ENCODE peak calls at places on chromosome 3, in four cellular contexts. T is CD8-positive, alpha-beta T cell; W is choroid plexus epithelial cell; N is Peyer's patch. S is an unnamed sample.

GRCh38 chr3:146080578-146080977 is 80.4 kb downstream of the PLOD2 start:
- DNase-seq in T (no peak), W (no peak), N (no peak), S (no peak)

GRCh38 chr3:46286936-46287335 is 44.7 kb downstream of the CCR3 start:
- DNase-seq in T (no peak), W (no peak), N (no peak), S (no peak)

GRCh38 chr3:127440384-127440783 is 150.1 kb downstream of the TPRA1 start:
- DNase-seq in T (no peak), W (no peak), N (no peak), S (no peak)

GRCh38 chr3:45132568-45133211 is 13.5 kb downstream of the CDCP1 start:
- DNase-seq in T (no peak), W (no peak), N (no peak), S (no peak)

GRCh38 chr3:155782390-155782953 is 23.6 kb downstream of the C3orf33 start:
- DNase-seq in T (no peak), W (no peak), N (no peak), S (no peak)

GRCh38 chr3:10182950-10183349 is 18.2 kb downstream of the IRAK2 start:
- DNase-seq in T (no peak), W (no peak), N (no peak), S (no peak)

GRCh38 chr3:134757549-134758069 is 37.5 kb upstream of the EPHB1 start:
- DNase-seq in T (no peak), W (no peak), N (no peak), S (no peak)

GRCh38 chr3:58041182-58041825 is 33.1 kb downstream of the FLNB start:
- DNase-seq in T (no peak), W (peak; percentile 62), N (no peak), S (no peak)

GRCh38 chr3:42502429-42503250 is at the start of gene VIPR1:
- DNase-seq in T (peak; percentile 90), W (peak; percentile 19), N (peak; percentile 97), S (peak; percentile 90)

GRCh38 chr3:12405432-12406272 is 78.6 kb upstream of the TSEN2 start:
- DNase-seq in T (no peak), W (peak; percentile 98), N (peak; percentile 86), S (peak; percentile 86)

GRCh38 chr3:175748087-175748732 is 889.1 kb downstream of the NAALADL2 start:
- DNase-seq in T (no peak), W (peak; percentile 13), N (no peak), S (no peak)

GRCh38 chr3:52447512-52448355 is 2.8 kb upstream of the SEMA3G start:
- DNase-seq in T (no peak), W (no peak), N (no peak), S (no peak)

GRCh38 chr3:16849240-16849639 is 35.5 kb upstream of the PLCL2 start:
- DNase-seq in T (peak; percentile 44), W (peak; percentile 62), N (peak; percentile 59), S (peak; percentile 67)

GRCh38 chr3:98329392-98330124 is 24.1 kb upstream of the OR5K4 start:
- DNase-seq in T (peak; percentile 14), W (peak; percentile 75), N (no peak), S (no peak)

GRCh38 chr3:32118215-32118614 is 11.8 kb downstream of the GPD1L start:
- DNase-seq in T (no peak), W (no peak), N (no peak), S (no peak)

GRCh38 chr3:64824281-64824980 is 136.6 kb upstream of the ADAMTS9 start:
- DNase-seq in T (no peak), W (peak; percentile 83), N (no peak), S (no peak)

GRCh38 chr3:69282191-69282590 is 103.7 kb downstream of the FRMD4B start:
- DNase-seq in T (peak; percentile 29), W (no peak), N (no peak), S (no peak)

GRCh38 chr3:185103359-185104127 is 49.3 kb downstream of the C3orf70 start:
- DNase-seq in T (no peak), W (no peak), N (no peak), S (no peak)

GRCh38 chr3:45092132-45093031 is 53.8 kb downstream of the CDCP1 start:
- DNase-seq in T (no peak), W (peak; percentile 91), N (peak; percentile 65), S (no peak)

GRCh38 chr3:121545564-121546455 is at the start of gene POLQ:
- DNase-seq in T (peak; percentile 78), W (peak; percentile 98), N (peak; percentile 88), S (peak; percentile 94)

GRCh38 chr3:15768421-15769255 is 29.1 kb downstream of the ANKRD28 start:
- DNase-seq in T (no peak), W (peak; percentile 97), N (no peak), S (peak; percentile 47)

GRCh38 chr3:55570361-55570760 is 83.3 kb upstream of the WNT5A start:
- DNase-seq in T (no peak), W (peak; percentile 53), N (no peak), S (no peak)

GRCh38 chr3:54891540-54891897 is 36.3 kb downstream of the LRTM1 start:
- DNase-seq in T (no peak), W (peak; percentile 98), N (peak; percentile 71), S (peak; percentile 73)

GRCh38 chr3:148366743-148367410 is 330.8 kb upstream of the AGTR1 start:
- DNase-seq in T (no peak), W (peak; percentile 62), N (no peak), S (no peak)

GRCh38 chr3:78613366-78614008 is 1154.3 kb downstream of the ROBO1 start:
- DNase-seq in T (no peak), W (no peak), N (no peak), S (no peak)

GRCh38 chr3:185629554-185630181 is 43.6 kb downstream of the SENP2 start:
- DNase-seq in T (no peak), W (peak; percentile 35), N (no peak), S (no peak)

GRCh38 chr3:53680026-53680425 is 166.2 kb downstream of the CHDH start:
- DNase-seq in T (no peak), W (peak; percentile 21), N (no peak), S (no peak)

GRCh38 chr3:171257251-171258179 is 202.7 kb downstream of the TNIK start:
- DNase-seq in T (no peak), W (peak; percentile 31), N (no peak), S (no peak)

GRCh38 chr3:9178697-9179096 is 70.7 kb downstream of the SRGAP3 start:
- DNase-seq in T (no peak), W (no peak), N (no peak), S (no peak)

GRCh38 chr3:156641261-156641975 is 33.0 kb upstream of the TIPARP start:
- DNase-seq in T (no peak), W (no peak), N (no peak), S (no peak)

GRCh38 chr3:177578488-177578887 is 381.2 kb upstream of the TBL1XR1 start:
- DNase-seq in T (no peak), W (no peak), N (no peak), S (no peak)

GRCh38 chr3:24471480-24471879 is 23.2 kb downstream of the THRB start:
- DNase-seq in T (no peak), W (no peak), N (no peak), S (no peak)

DNA sequence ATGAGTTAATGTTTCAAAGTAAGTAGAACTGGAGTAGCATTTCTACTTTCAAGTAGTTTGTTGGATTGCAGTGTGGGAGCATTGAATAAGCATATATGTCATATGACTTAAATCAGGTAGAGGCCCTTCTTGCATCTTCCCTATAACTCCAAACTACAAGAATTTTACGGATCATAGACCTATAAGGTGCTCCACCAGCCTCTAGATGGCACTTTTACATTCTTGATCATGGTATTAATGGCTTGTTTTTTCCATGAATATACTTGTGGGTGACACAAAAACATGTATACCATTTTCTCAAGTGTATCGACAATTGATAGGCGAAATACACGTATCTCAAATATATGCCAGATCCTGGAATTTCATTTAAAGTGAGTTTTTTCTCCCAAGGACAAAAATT is 311.1 kb downstream of the ZPLD1 start:
- DNase-seq in T (no peak), W (peak; percentile 13), N (no peak), S (no peak)
- TF ChIP-seq CTCF in T (no peak), W (no peak), N (no peak), S (no peak)

GRCh38 chr3:125191730-125192129 is 20.8 kb downstream of the SLC12A8 start:
- DNase-seq in T (no peak), W (no peak), N (no peak), S (no peak)

GRCh38 chr3:125191256-125191655 is 21.3 kb downstream of the SLC12A8 start:
- DNase-seq in T (no peak), W (no peak), N (no peak), S (no peak)

GRCh38 chr3:125190781-125191180 is 21.8 kb downstream of the SLC12A8 start:
- DNase-seq in T (no peak), W (no peak), N (no peak), S (no peak)

GRCh38 chr3:125194061-125194848 is 18.3 kb downstream of the SLC12A8 start:
- DNase-seq in T (no peak), W (peak; percentile 40), N (no peak), S (no peak)

GRCh38 chr3:125192190-125193035 is 20.1 kb downstream of the SLC12A8 start:
- DNase-seq in T (no peak), W (no peak), N (no peak), S (no peak)
- TF ChIP-seq CTCF in T (no peak), W (peak; percentile 38), N (no peak), S (no peak)

DNA sequence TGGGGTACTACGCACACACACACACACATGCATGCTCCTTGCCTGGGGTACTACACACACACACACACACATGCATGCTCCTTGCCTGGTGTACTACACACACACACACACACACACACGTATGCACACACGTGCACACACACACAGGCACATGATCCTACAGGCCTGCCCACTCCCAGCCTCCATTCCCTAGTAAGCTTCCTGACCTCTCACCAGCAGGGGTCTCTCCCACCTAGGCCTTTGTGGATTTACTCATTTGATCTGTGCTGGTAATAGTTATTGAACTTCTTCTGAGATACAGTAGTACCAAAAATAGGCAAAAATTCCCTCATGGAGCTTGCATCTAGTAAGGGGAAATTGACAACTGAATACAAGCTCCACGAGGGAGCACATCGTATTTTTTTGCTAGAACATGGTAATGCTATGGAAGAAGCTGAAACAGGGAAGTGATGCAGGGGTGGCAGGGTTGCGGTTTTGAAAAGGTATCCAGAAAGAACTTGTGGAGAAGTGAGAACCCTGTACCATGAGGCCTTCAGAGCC is 19.1 kb downstream of the TTC21A start:
- DNase-seq in T (no peak), W (peak; percentile 70), N (peak; percentile 51), S (peak; percentile 52)
- TF ChIP-seq CTCF in T (no peak), W (peak; percentile 69), N (peak; percentile 35), S (peak; percentile 62)

DNA sequence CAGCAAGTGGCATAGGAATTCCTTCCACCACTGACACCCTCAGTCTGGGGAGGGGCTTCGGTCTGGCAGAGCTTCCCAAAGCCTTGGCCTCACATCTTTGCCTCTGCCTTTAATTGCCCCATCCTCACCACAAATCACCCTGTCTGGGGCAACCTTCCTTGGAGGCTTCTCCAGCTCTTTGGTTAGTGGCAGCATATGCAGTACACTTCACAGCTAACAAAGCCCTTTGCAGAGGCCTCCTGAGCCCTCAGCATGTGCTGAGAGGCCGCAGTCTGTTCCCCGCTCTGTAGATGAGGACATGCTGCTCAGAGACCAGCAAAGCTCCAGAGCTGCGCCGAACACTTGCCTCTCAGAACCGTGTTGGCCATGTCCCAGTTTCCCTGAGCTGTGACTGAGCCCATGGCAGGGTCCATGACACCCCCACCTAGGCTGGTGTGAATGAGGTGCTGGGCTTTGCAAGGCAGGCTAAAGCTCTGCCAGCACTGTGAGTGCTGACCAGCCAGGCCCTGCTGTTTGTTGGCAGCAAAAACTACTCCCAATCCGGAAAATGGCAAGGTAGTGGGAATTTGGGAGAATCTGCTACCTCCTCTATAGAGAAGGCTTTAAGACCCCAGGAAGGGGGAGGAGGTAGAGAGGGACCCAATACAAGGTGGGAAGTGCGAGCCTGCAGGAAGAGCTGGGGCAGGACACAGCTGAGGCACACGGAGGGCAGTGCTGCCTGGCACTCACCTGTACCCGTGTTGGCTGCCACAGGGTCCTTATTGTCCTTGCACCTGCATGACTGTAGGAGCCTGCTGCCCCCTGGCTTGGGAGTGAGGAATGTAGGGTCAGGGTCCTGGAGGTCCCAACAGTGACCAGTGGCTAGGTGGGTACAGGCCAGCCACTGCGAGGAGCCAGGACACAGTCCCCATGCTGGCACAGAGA is 8.4 kb upstream of the KLF15 start:
- DNase-seq in T (no peak), W (peak; percentile 19), N (peak; percentile 37), S (peak; percentile 25)
- TF ChIP-seq CTCF in T (no peak), W (no peak), N (no peak), S (no peak)

S was measured in lower lobe of right lung.